ENCODE peak calls at places on chromosomes 3 and 15, in six cellular contexts. G, E, F, S, P and Y are unnamed samples.

GRCh38 chr3:49339593-49339946 is 283 bp downstream of the USP4 start:
- DNase-seq in E (no peak), P (no peak), F (no peak), G (no peak), S (no peak), Y (no peak)

GRCh38 chr3:144662729-144663128 is 691.1 kb downstream of the DIPK2A start:
- DNase-seq in G (no peak), S (no peak), F (no peak), P (no peak), E (no peak), Y (peak)

GRCh38 chr15:71691700-71692417 is 118.5 kb upstream of the NR2E3 start:
- DNase-seq in F (no peak), S (no peak), G (peak), P (peak), E (no peak), Y (peak)

GRCh38 chr3:127418560-127419099 is 130.8 kb upstream of the PRR20G start:
- DNase-seq in P (no peak), G (no peak), F (no peak), S (no peak), E (no peak), Y (no peak)

GRCh38 chr3:149494759-149495580 is 20.5 kb downstream of the TM4SF4 start:
- DNase-seq in P (peak), E (no peak), F (no peak), S (no peak), G (peak), Y (peak)

GRCh38 chr15:88484781-88485246 is 17.3 kb downstream of the MRPS11 start:
- DNase-seq in P (no peak), F (no peak), S (no peak), E (no peak), G (peak), Y (peak)

GRCh38 chr15:52295421-52295991 is at the start of gene MYO5C:
- DNase-seq in F (peak), P (peak), G (no peak), S (peak), E (peak), Y (peak)

GRCh38 chr15:66754789-66755188 is 52.8 kb downstream of the SMAD6 start:
- DNase-seq in E (no peak), P (no peak), F (no peak), S (no peak), G (no peak), Y (no peak)

GRCh38 chr15:70212288-70212962 is 114.7 kb upstream of the TLE3 start:
- DNase-seq in G (no peak), S (no peak), F (no peak), P (no peak), E (no peak), Y (peak)

GRCh38 chr3:186826316-186826977 is 16.1 kb upstream of the ADIPOQ start:
- DNase-seq in G (no peak), P (no peak), F (peak), E (no peak), S (no peak), Y (no peak)